ENCODE peak calls at places on chromosomes 13 and 19, in eight cellular contexts. T is breast epithelium, Z is HCT116, K is heart right ventricle, P is upper lobe of left lung, G is heart left ventricle, Y is uterus, B is esophagus squamous epithelium. U is an unnamed sample.

GRCh38 chr19:6793411-6793810 is 20.9 kb downstream of the VAV1 start:
- DNase-seq in T (no peak), B (no peak), K (no peak), Y (no peak), G (no peak), Z (no peak), P (no peak), U (no peak)

GRCh38 chr19:17078920-17079709 is 3.5 kb downstream of the MYO9B start:
- DNase-seq in B (no peak), Y (no peak), T (no peak), P (peak; percentile 31), K (no peak), G (no peak), Z (no peak), U (no peak)

GRCh38 chr13:67735651-67736050 is 505.5 kb upstream of the PCDH9 start:
- DNase-seq in T (no peak), G (no peak), K (no peak), Y (no peak), P (no peak), B (no peak), Z (no peak), U (no peak)

GRCh38 chr19:39277598-39277997 is 9.4 kb downstream of the IFNL2 start:
- DNase-seq in B (no peak), Z (no peak), P (peak; percentile 33), T (no peak), G (no peak), Y (no peak), K (no peak), U (no peak)

GRCh38 chr13:113558461-113558860 is 26.1 kb upstream of the TFDP1 start:
- DNase-seq in B (no peak), T (peak; percentile 2), Y (peak; percentile 6), Z (no peak), K (no peak), G (no peak), P (no peak), U (no peak)

GRCh38 chr13:102777716-102778115 is 4.1 kb upstream of the TEX30 start:
- DNase-seq in B (no peak), Y (no peak), P (no peak), T (no peak), G (no peak), Z (no peak), K (no peak), U (no peak)

GRCh38 chr19:33368074-33368864 is 5.2 kb upstream of the CEBPG start:
- DNase-seq in B (no peak), Y (no peak), P (no peak), G (no peak), Z (no peak), K (no peak), T (no peak), U (no peak)

GRCh38 chr19:50720921-50721291 is 1.3 kb upstream of the SHANK1 start:
- DNase-seq in B (no peak), P (no peak), G (no peak), K (no peak), T (no peak), Y (no peak), Z (no peak), U (no peak)

GRCh38 chr13:87123987-87124784 is 547.0 kb upstream of the SLITRK5 start:
- DNase-seq in Z (peak; percentile 75), K (peak; percentile 7), T (no peak), G (peak; percentile 8), P (peak; percentile 24), B (no peak), Y (no peak), U (no peak)

GRCh38 chr13:26017196-26017921 is 34.5 kb downstream of the SHISA2 start:
- DNase-seq in T (no peak), P (peak; percentile 75), Y (no peak), G (no peak), K (no peak), B (no peak), Z (no peak), U (no peak)

GRCh38 chr19:35498984-35499383 is 8.7 kb upstream of the KRTDAP start:
- DNase-seq in G (no peak), K (no peak), Z (no peak), T (no peak), P (no peak), Y (no peak), B (no peak), U (no peak)

GRCh38 chr19:34969721-34970120 is 5.7 kb upstream of the ZNF792 start:
- DNase-seq in P (no peak), B (no peak), K (no peak), Z (no peak), Y (no peak), G (no peak), T (peak; percentile 2), U (no peak)

GRCh38 chr13:50386527-50387123 is 371.4 kb downstream of the KCNRG start:
- DNase-seq in K (no peak), T (no peak), P (no peak), Z (no peak), Y (peak; percentile 27), B (no peak), G (no peak), U (no peak)

GRCh38 chr13:19181621-19182485 is at the start of gene TUBA3C:
- DNase-seq in P (no peak), G (no peak), Y (no peak), T (peak; percentile 10), K (no peak), Z (no peak), B (no peak), U (no peak)

GRCh38 chr13:59829690-59830089 is 334.0 kb downstream of the DIAPH3 start:
- DNase-seq in K (no peak), T (no peak), Y (no peak), G (no peak), P (no peak), Z (no peak), B (no peak), U (no peak)

GRCh38 chr13:27338816-27339215 is 68.2 kb downstream of the RASL11A start:
- DNase-seq in G (no peak), P (no peak), T (no peak), Y (no peak), B (no peak), K (no peak), Z (peak; percentile 36), U (no peak)

GRCh38 chr19:49017041-49017665 is at the start of gene LHB:
- DNase-seq in P (no peak), K (no peak), Z (no peak), G (no peak), B (no peak), Y (no peak), T (no peak), U (no peak)

DNA sequence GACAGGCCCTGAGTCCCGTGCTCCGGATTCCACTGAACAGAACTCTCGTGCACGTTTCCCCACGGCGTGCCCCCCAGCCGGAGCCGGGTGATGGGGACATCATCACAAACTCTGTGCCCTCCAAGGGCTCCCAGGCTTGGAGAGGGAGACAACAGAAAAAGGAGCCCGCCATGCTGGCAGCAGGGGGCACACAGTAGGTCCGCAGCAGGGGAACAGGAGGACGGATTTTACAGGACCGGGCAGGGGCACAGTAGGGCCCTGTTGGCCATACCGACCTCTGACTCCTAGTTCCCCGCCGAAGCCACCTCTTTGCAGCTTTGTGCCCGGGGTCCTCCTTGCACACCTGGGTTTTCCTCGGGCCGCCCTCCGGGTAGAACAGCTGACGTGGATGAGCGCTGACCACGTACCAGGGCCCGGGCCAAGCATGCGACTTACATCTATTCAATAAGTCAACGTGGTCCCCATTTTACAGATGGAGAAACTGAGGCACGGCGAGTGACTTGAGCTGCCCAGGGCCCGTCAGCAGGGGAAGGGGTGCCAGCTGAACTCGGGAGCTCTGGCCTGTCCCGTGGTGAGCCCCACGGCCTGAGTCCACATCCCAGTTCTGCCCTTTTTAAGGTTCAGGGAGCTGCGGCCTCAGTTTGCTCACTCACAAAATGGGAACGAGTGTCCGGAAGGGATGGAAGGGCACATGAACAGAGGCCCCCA is 10.2 kb upstream of the ONECUT3 start:
- DNase-seq in P (no peak), T (no peak), Z (no peak), Y (no peak), K (no peak), B (no peak), G (no peak), U (no peak)
- H3K27me3 ChIP-seq in P (peaks cover 11% of the 10 kb centered on the region), T (peaks cover 78% of the 10 kb centered on the region), Z (no peaks in the 10 kb centered on the region), Y (peaks cover 6% of the 10 kb centered on the region), K (peaks cover 70% of the 10 kb centered on the region), B (peaks cover 19% of the 10 kb centered on the region), G (peaks cover 62% of the 10 kb centered on the region), U (peaks cover 86% of the 10 kb centered on the region)

DNA sequence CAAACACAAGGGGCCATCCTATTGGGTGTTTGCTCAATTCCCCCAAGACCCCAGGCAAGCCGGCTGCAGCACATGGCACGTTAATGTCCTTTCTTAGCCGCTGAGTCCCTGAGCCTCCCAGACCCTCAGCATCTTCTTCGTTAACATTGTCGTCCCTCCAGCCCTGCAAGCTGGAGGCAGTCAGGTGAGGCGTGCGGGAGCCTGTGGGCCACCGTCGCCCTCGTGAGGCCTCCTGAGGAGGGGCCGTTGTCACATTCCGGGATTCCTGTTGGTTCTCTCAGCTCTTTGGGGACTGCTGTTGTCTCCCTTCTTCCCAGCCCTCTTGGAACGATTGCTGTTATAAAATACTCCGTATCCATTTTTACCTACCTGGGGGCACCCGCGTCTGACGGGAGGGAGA is 140.6 kb downstream of the KDM4B start:
- DNase-seq in G (no peak), P (no peak), K (no peak), Y (no peak), Z (no peak), B (no peak), T (no peak), U (no peak)
- TF ChIP-seq CTCF in G (no peak), P (no peak), K (no peak), Y (no peak), Z (no peak), B (no peak), T (no peak), U (no peak)

DNA sequence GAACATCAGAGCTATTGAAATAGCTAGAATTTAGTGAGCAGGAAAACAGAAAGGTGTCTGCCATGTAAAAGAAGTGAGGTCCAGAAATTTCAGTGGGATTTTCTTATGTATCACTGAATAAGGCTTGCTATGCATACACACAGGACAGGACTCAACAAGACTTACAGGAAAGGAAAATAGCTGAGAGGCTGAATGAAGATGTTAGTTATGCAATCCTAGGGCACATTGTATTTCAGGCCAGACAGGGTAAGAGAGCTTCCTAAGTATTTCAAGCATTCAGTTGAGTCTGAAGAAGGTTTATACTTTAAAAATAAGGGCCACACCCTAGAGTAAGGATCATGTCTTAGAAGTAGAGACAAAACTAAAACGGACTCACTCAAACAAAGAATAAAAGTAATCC is 419.9 kb upstream of the PRR20A start:
- DNase-seq in Z (no peak), T (no peak), G (no peak), P (no peak), K (no peak), B (no peak), Y (no peak), U (no peak)
- H3K27ac ChIP-seq in Z (no peak overlapping the region), T (no peak overlapping the region), G (no peak overlapping the region), P (no peak overlapping the region), K (no peak overlapping the region), B (no peak overlapping the region), Y (no peak overlapping the region), U (no peak overlapping the region)

DNA sequence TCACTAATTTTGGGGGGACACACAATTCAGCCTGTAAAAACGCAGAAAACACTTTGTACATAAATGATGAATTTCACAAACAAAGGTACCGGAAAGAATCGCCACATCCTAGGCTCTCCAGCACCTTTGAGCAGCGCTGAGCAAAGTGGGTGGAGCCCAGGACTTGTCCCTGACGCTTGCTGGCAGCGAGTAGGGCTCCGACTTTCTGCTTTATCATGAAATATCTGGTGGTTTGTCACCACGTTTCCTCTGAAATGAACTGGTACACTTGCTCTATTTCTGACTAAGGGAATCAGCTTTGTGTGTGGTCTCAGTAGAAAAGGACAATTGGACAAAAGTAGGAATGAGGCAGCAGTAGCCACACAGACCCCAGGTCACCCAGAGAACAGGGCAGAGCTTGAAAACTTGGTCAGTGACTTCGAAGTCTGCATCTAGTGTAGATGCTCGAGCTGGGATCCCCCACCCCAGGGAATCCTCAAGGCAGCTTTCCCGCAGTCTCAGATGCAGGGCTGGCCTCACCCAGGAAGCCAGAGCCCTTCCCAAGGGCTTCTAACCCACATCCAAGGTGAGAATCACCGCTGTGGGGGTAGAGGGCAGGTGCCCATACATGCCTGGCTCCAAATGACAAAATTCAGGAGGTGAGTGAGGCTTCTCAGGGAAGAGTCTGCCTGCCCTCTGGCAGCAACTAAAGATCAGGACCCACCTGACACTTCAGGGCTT is 85.3 kb upstream of the SOX1 start:
- DNase-seq in Y (no peak), K (no peak), G (no peak), Z (no peak), T (no peak), B (no peak), P (no peak), U (no peak)
- H3K27me3 ChIP-seq in Y (no peaks in the 10 kb centered on the region), K (peaks cover 8% of the 10 kb centered on the region), G (peaks cover 18% of the 10 kb centered on the region), Z (peaks cover 4% of the 10 kb centered on the region), T (peaks cover 32% of the 10 kb centered on the region), B (no peaks in the 10 kb centered on the region), P (no peaks in the 10 kb centered on the region), U (no peaks in the 10 kb centered on the region)